ENCODE peak calls at places on chromosomes 16 and 17, in five cellular contexts. One of them, this sample, is unnamed.

GRCh38 chr16:13517856-13518255 is 402.1 kb upstream of the ERCC4 start:
- DNase-seq in lung: no peak
- DNase-seq in body of pancreas: no peak
- DNase-seq in GM23338: no peak
- DNase-seq in cardiac muscle cell: no peak
- DNase-seq in this sample: no peak

GRCh38 chr17:43398724-43399595 is at the start of gene ARL4D:
- DNase-seq in lung: peak
- DNase-seq in cardiac muscle cell: peak
- DNase-seq in GM23338: peak
- DNase-seq in body of pancreas: peak
- DNase-seq in this sample: no peak

GRCh38 chr16:13021996-13022395 is 120.6 kb downstream of the SHISA9 start:
- DNase-seq in lung: no peak
- DNase-seq in body of pancreas: peak
- DNase-seq in GM23338: no peak
- DNase-seq in cardiac muscle cell: no peak
- DNase-seq in this sample: no peak

GRCh38 chr17:7260601-7261376 is 1.5 kb downstream of the CLDN7 start:
- DNase-seq in cardiac muscle cell: no peak
- DNase-seq in GM23338: peak
- DNase-seq in lung: peak
- DNase-seq in body of pancreas: peak
- DNase-seq in this sample: no peak

GRCh38 chr17:68085751-68086445 is 50.4 kb downstream of the KPNA2 start:
- DNase-seq in lung: no peak
- DNase-seq in body of pancreas: no peak
- DNase-seq in cardiac muscle cell: no peak
- DNase-seq in GM23338: peak
- DNase-seq in this sample: no peak

GRCh38 chr16:27109666-27110523 is 43.2 kb downstream of the C16orf82 start:
- DNase-seq in GM23338: peak
- DNase-seq in lung: peak
- DNase-seq in cardiac muscle cell: peak
- DNase-seq in body of pancreas: peak
- DNase-seq in this sample: no peak

GRCh38 chr17:869067-869466 is 86.9 kb downstream of the MRM3 start:
- DNase-seq in body of pancreas: peak
- DNase-seq in GM23338: no peak
- DNase-seq in cardiac muscle cell: peak
- DNase-seq in lung: no peak
- DNase-seq in this sample: no peak

GRCh38 chr16:57409870-57410585 is 5.5 kb downstream of the CCL17 start:
- DNase-seq in cardiac muscle cell: peak
- DNase-seq in lung: no peak
- DNase-seq in GM23338: no peak
- DNase-seq in body of pancreas: no peak
- DNase-seq in this sample: no peak

DNA sequence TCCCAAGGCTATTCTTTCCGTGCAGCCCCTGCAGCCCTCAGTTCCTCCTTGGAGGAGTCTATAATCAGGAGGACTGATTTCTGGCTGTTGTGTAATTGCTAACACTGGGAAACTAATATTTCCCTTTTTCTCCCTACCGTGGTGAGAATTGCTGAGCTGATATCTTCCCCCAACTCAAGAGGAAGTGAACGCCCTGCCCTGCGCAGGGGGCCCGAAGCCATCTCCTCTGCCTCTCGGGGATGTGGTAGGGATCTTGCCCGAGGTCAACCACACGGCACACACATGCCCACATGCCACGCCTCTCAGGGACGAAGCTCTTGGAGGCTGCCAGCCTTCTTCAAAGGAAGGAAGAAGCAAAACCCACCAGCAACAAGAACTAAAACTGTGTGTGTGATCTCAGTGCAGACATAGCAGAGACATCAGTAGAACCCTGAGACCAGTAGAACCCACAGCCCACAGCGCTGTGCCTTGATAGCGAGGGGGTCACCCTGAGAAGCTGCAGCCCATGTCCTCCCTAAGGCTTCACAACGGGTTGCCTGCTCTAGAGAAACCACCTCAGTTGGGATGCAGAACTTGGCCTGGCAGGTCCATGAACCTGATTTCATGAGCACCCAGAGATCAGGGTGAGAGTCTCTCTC is 8.9 kb upstream of the ULK2 start:
- DNase-seq in cardiac muscle cell: no peak
- DNase-seq in lung: peak
- DNase-seq in GM23338: no peak
- DNase-seq in body of pancreas: peak
- DNase-seq in this sample: no peak
- H3K4me3 ChIP-seq in cardiac muscle cell: no peak
- H3K4me3 ChIP-seq in lung: no peak
- H3K4me3 ChIP-seq in GM23338: no peak
- H3K4me3 ChIP-seq in body of pancreas: no peak
- H3K4me3 ChIP-seq in this sample: no peak

GRCh38 chr16:565420-566330 is 1.1 kb upstream of the NHLRC4 start:
- DNase-seq in GM23338: no peak
- DNase-seq in cardiac muscle cell: peak
- DNase-seq in lung: no peak
- DNase-seq in body of pancreas: no peak
- DNase-seq in this sample: no peak
- H3K4me3 ChIP-seq in GM23338: no peak
- H3K4me3 ChIP-seq in cardiac muscle cell: no peak
- H3K4me3 ChIP-seq in lung: no peak
- H3K4me3 ChIP-seq in body of pancreas: no peak
- H3K4me3 ChIP-seq in this sample: no peak

DNA sequence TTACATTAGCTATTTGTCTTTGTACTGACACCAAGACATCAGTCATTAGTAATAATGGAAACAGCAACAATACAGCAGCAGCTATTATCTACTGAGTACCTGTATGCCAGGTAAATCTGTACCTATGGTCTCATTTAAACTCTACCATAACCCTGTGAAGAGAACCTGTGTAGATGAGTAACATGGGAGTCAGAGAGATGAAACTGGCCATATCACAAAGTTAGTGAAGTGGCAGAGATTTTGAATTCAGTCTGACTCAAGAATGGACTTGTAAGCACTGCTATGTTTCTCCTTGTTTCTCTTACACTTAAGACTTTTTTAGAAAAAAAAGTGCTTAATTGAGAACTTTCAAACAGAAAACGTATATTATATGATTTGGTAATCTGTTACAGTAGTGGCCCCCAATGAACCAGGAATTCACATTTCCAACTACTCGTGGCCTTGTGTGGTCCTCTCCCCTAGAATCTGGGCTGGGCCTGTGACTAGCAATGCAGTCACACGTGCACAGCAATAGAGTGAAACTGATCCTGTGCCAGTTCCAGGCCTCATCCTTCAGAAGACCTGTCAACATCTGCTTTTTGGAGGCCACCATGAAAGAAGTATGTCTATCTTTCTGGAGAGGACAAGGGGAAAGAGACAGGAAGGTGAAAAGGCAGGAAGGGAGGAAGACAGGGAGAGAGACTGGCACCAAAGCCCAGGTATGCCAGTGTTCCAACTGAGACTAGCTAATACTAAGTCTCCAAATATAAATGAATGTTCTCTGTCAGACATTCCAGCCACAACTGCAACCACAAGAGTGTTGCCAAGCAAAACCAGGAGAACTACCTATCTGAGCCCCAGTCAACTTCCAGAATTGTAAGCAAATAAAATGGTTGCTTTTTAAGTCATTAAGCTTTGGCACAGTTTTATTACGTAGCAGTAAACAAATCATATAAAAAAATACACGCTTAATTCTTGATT is 12.0 kb downstream of the CRLF3 start:
- DNase-seq in cardiac muscle cell: peak
- DNase-seq in body of pancreas: no peak
- DNase-seq in lung: no peak
- DNase-seq in GM23338: no peak
- DNase-seq in this sample: no peak
- H3K4me3 ChIP-seq in cardiac muscle cell: no peak
- H3K4me3 ChIP-seq in body of pancreas: no peak
- H3K4me3 ChIP-seq in lung: no peak
- H3K4me3 ChIP-seq in GM23338: no peak
- H3K4me3 ChIP-seq in this sample: no peak

GRCh38 chr17:8445536-8445935 is 9.9 kb downstream of the NDEL1 start:
- DNase-seq in cardiac muscle cell: no peak
- DNase-seq in lung: no peak
- DNase-seq in body of pancreas: no peak
- DNase-seq in GM23338: no peak
- DNase-seq in this sample: no peak
- H3K4me3 ChIP-seq in cardiac muscle cell: no peak
- H3K4me3 ChIP-seq in lung: no peak
- H3K4me3 ChIP-seq in body of pancreas: no peak
- H3K4me3 ChIP-seq in GM23338: no peak
- H3K4me3 ChIP-seq in this sample: no peak

GRCh38 chr17:13734880-13735279 is 133.2 kb upstream of the HS3ST3A1 start:
- DNase-seq in lung: no peak
- DNase-seq in body of pancreas: no peak
- DNase-seq in cardiac muscle cell: no peak
- DNase-seq in GM23338: no peak
- DNase-seq in this sample: no peak

GRCh38 chr17:13736915-13737314 is 135.2 kb upstream of the HS3ST3A1 start:
- DNase-seq in cardiac muscle cell: peak
- DNase-seq in GM23338: no peak
- DNase-seq in body of pancreas: no peak
- DNase-seq in lung: no peak
- DNase-seq in this sample: no peak

GRCh38 chr17:13740692-13741091 is 139.0 kb upstream of the HS3ST3A1 start:
- DNase-seq in cardiac muscle cell: peak
- DNase-seq in body of pancreas: no peak
- DNase-seq in GM23338: no peak
- DNase-seq in lung: no peak
- DNase-seq in this sample: no peak

GRCh38 chr17:13735444-13735843 is 133.7 kb upstream of the HS3ST3A1 start:
- DNase-seq in cardiac muscle cell: peak
- DNase-seq in lung: no peak
- DNase-seq in GM23338: peak
- DNase-seq in body of pancreas: no peak
- DNase-seq in this sample: no peak

DNA sequence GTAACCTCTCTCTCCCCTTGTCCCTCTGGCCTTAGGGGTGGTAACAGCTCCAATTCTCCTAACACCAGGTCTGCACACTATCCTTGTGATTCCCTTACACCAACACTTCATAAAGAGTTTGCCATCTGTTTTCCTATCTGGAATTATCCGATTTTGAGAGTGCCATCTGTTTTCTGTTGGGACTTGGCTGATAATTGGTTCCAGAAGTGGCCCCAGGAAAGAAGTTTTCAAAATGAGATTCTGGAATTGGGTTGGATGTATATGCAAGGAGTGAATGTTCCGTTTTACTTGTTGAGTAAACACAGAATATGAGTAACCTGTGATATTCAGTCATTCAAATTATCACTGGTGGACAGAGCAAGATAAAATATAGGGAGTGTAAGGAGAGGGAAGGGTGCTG is 134.1 kb upstream of the HS3ST3A1 start:
- DNase-seq in cardiac muscle cell: no peak
- DNase-seq in body of pancreas: no peak
- DNase-seq in GM23338: no peak
- DNase-seq in lung: no peak
- DNase-seq in this sample: no peak
- H3K4me3 ChIP-seq in cardiac muscle cell: no peak
- H3K4me3 ChIP-seq in body of pancreas: no peak
- H3K4me3 ChIP-seq in GM23338: no peak
- H3K4me3 ChIP-seq in lung: no peak
- H3K4me3 ChIP-seq in this sample: no peak

DNA sequence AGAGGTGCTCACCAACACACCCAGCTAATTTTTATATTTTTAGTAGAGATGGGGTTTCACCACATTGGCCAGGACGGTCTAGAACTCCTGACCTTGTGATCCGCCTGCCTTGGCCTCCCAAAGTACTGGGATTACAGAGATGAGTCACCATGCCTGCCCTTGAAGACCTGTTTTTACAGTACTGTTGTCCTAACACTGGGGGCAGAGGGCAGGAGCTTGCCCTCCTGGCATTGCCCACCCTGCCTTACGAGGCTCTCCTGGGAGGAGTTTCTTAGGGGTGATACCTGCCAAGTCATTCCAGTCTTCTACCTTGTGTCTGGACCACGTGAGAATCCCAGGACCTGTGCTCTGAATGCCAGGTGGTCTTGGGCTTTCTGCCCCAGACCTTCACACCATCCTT is 2.7 kb downstream of the ASPSCR1 start:
- DNase-seq in cardiac muscle cell: no peak
- DNase-seq in lung: no peak
- DNase-seq in body of pancreas: no peak
- DNase-seq in GM23338: no peak
- DNase-seq in this sample: no peak
- H3K4me3 ChIP-seq in cardiac muscle cell: no peak
- H3K4me3 ChIP-seq in lung: no peak
- H3K4me3 ChIP-seq in body of pancreas: no peak
- H3K4me3 ChIP-seq in GM23338: no peak
- H3K4me3 ChIP-seq in this sample: no peak

GRCh38 chr17:19002805-19003542 is 1.6 kb downstream of the FAM83G start:
- DNase-seq in body of pancreas: no peak
- DNase-seq in lung: no peak
- DNase-seq in GM23338: no peak
- DNase-seq in cardiac muscle cell: peak
- DNase-seq in this sample: no peak

GRCh38 chr17:19000531-19001011 is 4.0 kb downstream of the FAM83G start:
- DNase-seq in GM23338: no peak
- DNase-seq in body of pancreas: peak
- DNase-seq in lung: no peak
- DNase-seq in cardiac muscle cell: peak
- DNase-seq in this sample: no peak

GRCh38 chr17:19003543-19003965 is 1.0 kb downstream of the FAM83G start:
- DNase-seq in GM23338: peak
- DNase-seq in body of pancreas: no peak
- DNase-seq in cardiac muscle cell: no peak
- DNase-seq in lung: no peak
- DNase-seq in this sample: no peak

GRCh38 chr17:19003966-19004600 is 481 bp downstream of the FAM83G start:
- DNase-seq in lung: no peak
- DNase-seq in body of pancreas: peak
- DNase-seq in cardiac muscle cell: peak
- DNase-seq in GM23338: peak
- DNase-seq in this sample: no peak

GRCh38 chr17:19002191-19002590 is 2.4 kb downstream of the FAM83G start:
- DNase-seq in body of pancreas: no peak
- DNase-seq in GM23338: no peak
- DNase-seq in cardiac muscle cell: no peak
- DNase-seq in lung: no peak
- DNase-seq in this sample: no peak
- H3K4me3 ChIP-seq in body of pancreas: no peak
- H3K4me3 ChIP-seq in GM23338: peak
- H3K4me3 ChIP-seq in cardiac muscle cell: no peak
- H3K4me3 ChIP-seq in lung: no peak
- H3K4me3 ChIP-seq in this sample: no peak

DNA sequence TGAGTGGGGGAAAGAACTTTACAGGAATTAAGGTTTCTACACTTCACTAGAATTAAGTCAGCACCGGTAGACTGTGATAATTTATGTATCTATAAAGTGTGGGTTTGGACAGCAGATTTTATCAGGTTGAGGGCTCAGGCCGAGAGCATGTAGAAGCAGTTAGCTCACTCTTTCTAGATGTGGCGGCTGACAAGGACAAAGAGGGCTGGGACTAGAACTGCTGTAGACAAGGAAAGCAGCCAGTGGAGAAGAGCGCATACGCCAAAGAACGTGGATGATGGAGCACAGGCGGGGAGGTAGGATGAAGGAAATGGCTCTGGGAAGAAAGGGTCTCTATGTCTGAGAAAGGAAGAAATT is 504 bp upstream of the GOSR1 start:
- DNase-seq in body of pancreas: peak
- DNase-seq in GM23338: peak
- DNase-seq in lung: no peak
- DNase-seq in cardiac muscle cell: peak
- DNase-seq in this sample: no peak
- H3K4me3 ChIP-seq in body of pancreas: no peak
- H3K4me3 ChIP-seq in GM23338: peak
- H3K4me3 ChIP-seq in lung: no peak
- H3K4me3 ChIP-seq in cardiac muscle cell: peak
- H3K4me3 ChIP-seq in this sample: peak

GRCh38 chr17:61461967-61462733 is 9.9 kb downstream of the TBX4 start:
- DNase-seq in body of pancreas: no peak
- DNase-seq in GM23338: peak
- DNase-seq in cardiac muscle cell: peak
- DNase-seq in lung: no peak
- DNase-seq in this sample: no peak
- H3K4me3 ChIP-seq in body of pancreas: no peak
- H3K4me3 ChIP-seq in GM23338: peak
- H3K4me3 ChIP-seq in cardiac muscle cell: peak
- H3K4me3 ChIP-seq in lung: no peak
- H3K4me3 ChIP-seq in this sample: no peak